ENCODE peak calls at places on chromosome 15, in seven cellular contexts. J is left ventricle myocardium inferior, E is cardiac muscle cell, I is HepG2, G is colonic mucosa, K is neural progenitor cell, N is adrenal gland. O is an unnamed sample.

GRCh38 chr15:39914977-39915376 is 5.1 kb downstream of the GPR176 start:
- DNase-seq in G (no peak), J (no peak), E (no peak), N (no peak), I (no peak), K (no peak), O (no peak)

GRCh38 chr15:97645758-97646157 is 314.7 kb upstream of the ARRDC4 start:
- DNase-seq in J (no peak), G (no peak), N (no peak), E (no peak), I (no peak), K (no peak), O (no peak)

GRCh38 chr15:41022487-41023090 is 69.3 kb downstream of the CHAC1 start:
- DNase-seq in I (peak; percentile 28), K (peak; percentile 60), G (peak; percentile 43), N (peak; percentile 71), E (peak; percentile 81), J (no peak), O (no peak)

GRCh38 chr15:89512631-89513030 is 16.2 kb upstream of the RHCG start:
- DNase-seq in G (no peak), I (no peak), E (no peak), J (no peak), N (no peak), K (no peak), O (no peak)

GRCh38 chr15:80106051-80106450 is 46.6 kb downstream of the ZFAND6 start:
- DNase-seq in I (no peak), J (no peak), N (no peak), K (no peak), G (no peak), E (peak; percentile 61), O (no peak)

GRCh38 chr15:56341201-56341600 is 24.0 kb upstream of the TEX9 start:
- DNase-seq in I (no peak), K (no peak), E (no peak), N (no peak), G (no peak), J (no peak), O (no peak)

GRCh38 chr15:100011235-100011634 is 278.0 kb upstream of the LYSMD4 start:
- DNase-seq in N (no peak), J (no peak), I (no peak), G (no peak), K (no peak), E (no peak), O (no peak)

GRCh38 chr15:58179741-58180381 is 41.7 kb downstream of the AQP9 start:
- DNase-seq in G (no peak), I (no peak), N (no peak), J (no peak), K (no peak), E (peak; percentile 59), O (no peak)

GRCh38 chr15:60844431-60845174 is 365.7 kb upstream of the ICE2 start:
- DNase-seq in K (no peak), E (no peak), G (no peak), N (no peak), I (no peak), J (no peak), O (no peak)

GRCh38 chr15:58931985-58932384 is 1.5 kb downstream of the SLTM start:
- DNase-seq in G (peak; percentile 58), J (no peak), E (peak; percentile 75), N (no peak), K (no peak), I (peak; percentile 9), O (no peak)

GRCh38 chr15:87817553-87817952 is 439.0 kb downstream of the NTRK3 start:
- DNase-seq in E (no peak), I (no peak), G (no peak), J (no peak), K (no peak), N (no peak), O (no peak)

GRCh38 chr15:78625621-78626280 is 5.0 kb upstream of the CHRNA3 start:
- DNase-seq in I (no peak), E (no peak), J (no peak), G (no peak), N (peak; percentile 87), K (no peak), O (no peak)

GRCh38 chr15:65824031-65824743 is 32.1 kb upstream of the DENND4A start:
- DNase-seq in G (peak; percentile 67), J (no peak), I (peak; percentile 81), E (peak; percentile 82), K (peak; percentile 67), N (peak; percentile 85), O (no peak)

GRCh38 chr15:36109943-36110658 is 469.3 kb upstream of the CDIN1 start:
- DNase-seq in J (no peak), I (no peak), G (peak; percentile 25), N (peak; percentile 79), E (peak; percentile 44), K (no peak), O (no peak)

GRCh38 chr15:81894069-81894468 is 151.7 kb downstream of the MEX3B start:
- DNase-seq in K (no peak), I (no peak), E (no peak), N (no peak), G (no peak), J (no peak), O (no peak)

GRCh38 chr15:82086243-82086995 is 40.6 kb upstream of the MEX3B start:
- DNase-seq in E (no peak), I (no peak), K (no peak), J (no peak), G (no peak), N (no peak), O (no peak)

GRCh38 chr15:41154412-41154811 is 38.3 kb upstream of the INO80 start:
- DNase-seq in J (no peak), G (no peak), I (no peak), K (no peak), E (peak; percentile 15), N (peak; percentile 54), O (no peak)

GRCh38 chr15:24675332-24676144 is at the start of gene NPAP1:
- DNase-seq in G (no peak), I (no peak), E (no peak), K (no peak), N (no peak), J (no peak), O (no peak)

GRCh38 chr15:24678485-24678884 is 2.9 kb downstream of the NPAP1 start:
- DNase-seq in N (no peak), E (no peak), K (peak; percentile 8), J (no peak), I (no peak), G (no peak), O (no peak)

DNA sequence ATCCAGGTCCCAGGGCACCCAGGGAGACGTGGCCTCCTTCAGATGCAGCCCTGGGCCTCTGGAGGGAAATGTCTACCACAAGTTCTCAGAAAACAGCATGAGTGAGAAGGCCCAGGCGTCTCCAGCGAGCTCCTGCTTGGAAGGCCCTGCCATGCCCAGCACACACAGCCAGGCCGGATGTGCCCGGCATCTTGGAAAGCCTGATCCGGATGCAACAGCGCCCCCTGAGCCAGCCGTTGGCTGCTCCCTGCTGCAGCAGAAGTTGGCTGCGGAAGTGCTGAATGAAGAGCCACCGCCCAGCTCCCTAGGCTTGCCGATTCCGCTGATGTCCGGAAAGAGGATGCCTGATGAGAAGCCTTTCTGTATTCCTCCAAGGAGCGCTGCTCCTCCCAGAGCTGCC is 856 bp downstream of the NPAP1 start:
- DNase-seq in G (no peak), I (no peak), N (no peak), E (no peak), J (no peak), K (peak; percentile 27), O (peak; percentile 69)
- TF ChIP-seq CTCF in G (no peak), I (peak; percentile 7), N (no peak), E (no peak), J (no peak), K (peak; percentile 30), O (no peak)

GRCh38 chr15:52649686-52650085 is 29.5 kb downstream of the ATOSA start:
- DNase-seq in K (no peak), J (no peak), I (no peak), G (no peak), E (peak; percentile 24), N (no peak), O (no peak)

GRCh38 chr15:52651868-52652267 is 27.3 kb downstream of the ATOSA start:
- DNase-seq in N (peak; percentile 93), I (peak; percentile 80), G (peak; percentile 68), K (peak; percentile 84), E (peak; percentile 95), J (peak; percentile 45), O (peak; percentile 70)

GRCh38 chr15:52652984-52653383 is 26.2 kb downstream of the ATOSA start:
- DNase-seq in K (no peak), E (peak; percentile 72), I (no peak), J (no peak), N (no peak), G (peak; percentile 41), O (no peak)

GRCh38 chr15:52652286-52652685 is 26.9 kb downstream of the ATOSA start:
- DNase-seq in I (no peak), E (no peak), K (no peak), G (no peak), J (no peak), N (no peak), O (no peak)

DNA sequence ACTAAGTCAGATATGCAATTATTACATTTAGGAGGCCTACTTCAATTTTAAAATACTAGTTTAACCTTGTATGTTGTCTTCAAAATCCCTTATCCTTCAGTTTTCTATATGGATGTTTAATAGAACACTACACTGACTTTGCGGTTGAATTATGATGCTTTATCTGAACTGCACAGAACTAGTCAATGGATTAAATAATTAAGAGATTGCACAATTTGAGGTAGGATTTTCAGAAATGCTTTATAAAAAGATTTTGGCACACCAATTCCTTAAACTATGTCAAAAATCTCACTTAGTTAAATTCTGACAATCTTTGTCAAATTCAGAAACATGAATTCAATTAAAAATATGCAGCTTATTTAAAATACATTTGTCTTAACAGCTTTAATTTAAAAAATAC is 28.1 kb downstream of the ATOSA start:
- DNase-seq in J (no peak), E (no peak), I (no peak), G (no peak), N (no peak), K (no peak), O (no peak)
- H3K27ac ChIP-seq in J (peak overlapping the region; percentile 73), E (peak overlapping the region; percentile 84), I (no peak overlapping the region), G (no peak overlapping the region), N (no peak overlapping the region), K (peak overlapping the region; percentile 64), O (no peak overlapping the region)

DNA sequence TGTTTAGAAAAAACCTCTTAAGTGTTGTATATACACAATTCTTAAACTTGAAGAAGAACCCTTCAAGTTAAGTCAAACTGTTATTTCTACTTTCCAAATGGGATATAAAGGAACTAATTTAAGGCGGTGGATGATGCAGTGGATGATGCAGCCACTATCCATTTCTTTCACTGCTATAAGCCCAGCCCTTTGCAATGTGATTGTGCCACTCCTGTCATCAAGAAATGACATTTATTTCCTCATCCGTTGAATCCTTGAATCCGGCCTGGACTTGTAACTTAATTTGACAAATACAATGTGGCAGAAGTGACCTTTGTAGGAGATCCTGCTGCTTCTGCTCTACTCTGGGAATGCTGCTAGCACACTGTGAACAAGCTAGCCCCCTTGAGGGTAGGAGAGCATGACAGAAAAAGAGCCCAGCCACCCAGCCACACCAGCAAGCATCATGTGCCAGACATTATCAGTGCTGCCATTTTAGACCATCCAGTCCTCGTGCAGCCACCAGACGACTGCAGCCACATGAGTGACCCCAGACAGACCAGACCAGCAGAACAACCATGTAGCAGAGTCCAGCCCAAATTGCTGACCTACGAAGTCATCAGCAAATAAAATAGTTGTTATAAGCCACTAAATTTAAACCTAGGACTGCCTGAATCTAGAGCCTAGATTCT is 47.4 kb downstream of the UACA start:
- DNase-seq in I (no peak), E (no peak), K (no peak), G (no peak), J (no peak), N (no peak), O (no peak)
- H3K4me1 ChIP-seq in I (peaks cover 8% of the 10 kb centered on the region), E (peaks cover 24% of the 10 kb centered on the region), K (peaks cover 16% of the 10 kb centered on the region), G (no peaks in the 10 kb centered on the region), J (peaks cover 86% of the 10 kb centered on the region), N (peaks cover 29% of the 10 kb centered on the region), O (peaks cover 23% of the 10 kb centered on the region)

GRCh38 chr15:92693922-92694331 is 38.4 kb upstream of the FAM174B start:
- DNase-seq in G (no peak), E (peak; percentile 51), K (peak; percentile 75), N (no peak), I (peak; percentile 50), J (no peak), O (no peak)
- TF ChIP-seq CTCF in G (no peak), E (peak; percentile 61), K (peak; percentile 65), N (peak; percentile 10), I (peak; percentile 72), J (peak; percentile 44), O (no peak)